ENCODE peak calls at places on chromosomes 7 and 10, in ten cellular contexts. N, F, T, O, V, P, A, S, J and B are unnamed samples.

GRCh38 chr10:20955355-20955893 is 58.3 kb upstream of the NEBL start:
- DNase-seq in J (no peak), A (no peak), F (no peak), P (no peak), O (no peak), N (no peak), T (no peak), V (no peak), S (no peak), B (no peak)

GRCh38 chr10:128894641-128895040 is 572.4 kb upstream of the MGMT start:
- DNase-seq in N (no peak), A (no peak), S (no peak), T (no peak), P (no peak), F (no peak), J (no peak), V (no peak), O (no peak), B (no peak)

GRCh38 chr7:26686448-26686981 is 177.9 kb downstream of the SKAP2 start:
- DNase-seq in P (peak; percentile 21), F (no peak), J (peak; percentile 48), O (peak; percentile 64), S (no peak), A (no peak), V (peak; percentile 49), N (peak; percentile 60), T (peak; percentile 37), B (peak; percentile 73)

GRCh38 chr7:128881458-128882125 is 18.9 kb downstream of the ATP6V1F start:
- DNase-seq in A (no peak), P (no peak), O (no peak), F (no peak), T (no peak), V (peak; percentile 27), J (no peak), S (no peak), N (no peak), B (no peak)

GRCh38 chr7:155965010-155965409 is 152.7 kb upstream of the SHH start:
- DNase-seq in O (peak; percentile 46), J (no peak), S (peak; percentile 8), T (no peak), V (no peak), A (peak; percentile 21), F (no peak), N (no peak), P (peak; percentile 91), B (no peak)

GRCh38 chr10:35089641-35090161 is 440 bp downstream of the CUL2 start:
- DNase-seq in N (peak; percentile 46), J (no peak), O (peak; percentile 32), T (peak; percentile 38), S (no peak), A (no peak), P (no peak), F (no peak), V (no peak), B (no peak)

GRCh38 chr10:88525371-88526079 is 57.6 kb downstream of the RNLS start:
- DNase-seq in J (no peak), T (no peak), O (peak; percentile 81), S (no peak), P (peak; percentile 42), A (peak; percentile 75), F (peak; percentile 77), N (peak; percentile 50), V (no peak), B (peak; percentile 15)

GRCh38 chr10:31687545-31688482 is 240.8 kb downstream of the ARHGAP12 start:
- DNase-seq in V (no peak), P (no peak), J (no peak), O (no peak), F (no peak), N (peak; percentile 31), T (peak; percentile 13), S (no peak), A (no peak), B (no peak)

GRCh38 chr7:150442811-150443210 is 7.6 kb upstream of the GIMAP8 start:
- DNase-seq in N (no peak), A (no peak), O (no peak), P (no peak), T (no peak), F (no peak), J (no peak), S (no peak), V (no peak), B (no peak)

GRCh38 chr10:71092812-71093391 is 119.5 kb upstream of the UNC5B start:
- DNase-seq in T (no peak), P (no peak), V (no peak), A (peak; percentile 17), F (no peak), S (no peak), O (no peak), N (no peak), J (no peak), B (no peak)

GRCh38 chr7:106170651-106171050 is 58.5 kb upstream of the SYPL1 start:
- DNase-seq in A (no peak), V (no peak), S (no peak), P (no peak), J (no peak), O (no peak), F (no peak), N (no peak), T (no peak), B (no peak)

GRCh38 chr7:22651036-22651435 is 76.0 kb upstream of the IL6 start:
- DNase-seq in V (no peak), J (no peak), P (no peak), S (no peak), A (no peak), O (no peak), N (no peak), T (no peak), F (no peak), B (no peak)

GRCh38 chr10:45418417-45418858 is 44.4 kb downstream of the ALOX5 start:
- DNase-seq in F (no peak), P (no peak), S (no peak), V (no peak), T (no peak), O (no peak), J (no peak), A (no peak), N (no peak), B (no peak)

GRCh38 chr10:75606203-75606779 is 174.9 kb downstream of the LRMDA start:
- DNase-seq in O (no peak), V (no peak), J (no peak), T (no peak), S (no peak), N (no peak), P (no peak), A (no peak), F (no peak), B (no peak)

GRCh38 chr10:34015700-34016099 is 681.2 kb upstream of the NRP1 start:
- DNase-seq in A (no peak), F (no peak), N (peak; percentile 6), T (no peak), J (no peak), S (no peak), O (no peak), P (no peak), V (no peak), B (no peak)

GRCh38 chr7:51069411-51070083 is 247.1 kb downstream of the COBL start:
- DNase-seq in O (peak; percentile 57), P (no peak), F (no peak), J (no peak), S (no peak), A (no peak), N (peak; percentile 13), T (no peak), V (no peak), B (no peak)
- H3K27ac ChIP-seq in O (no peak overlapping the region), P (no peak overlapping the region), F (no peak overlapping the region), J (no peak overlapping the region), S (no peak overlapping the region), A (no peak overlapping the region), N (no peak overlapping the region), T (no peak overlapping the region), V (no peak overlapping the region), B (no peak overlapping the region)

GRCh38 chr10:122387572-122387971 is 13.1 kb downstream of the PLEKHA1 start:
- DNase-seq in T (no peak), V (no peak), S (no peak), N (no peak), P (no peak), J (no peak), O (no peak), F (no peak), A (no peak), B (peak; percentile 60)
- H3K4me1 ChIP-seq in T (peaks cover 22% of the 10 kb centered on the region), V (no peaks in the 10 kb centered on the region), S (peaks cover 15% of the 10 kb centered on the region), N (peaks cover 4% of the 10 kb centered on the region), P (no peaks in the 10 kb centered on the region), J (peaks cover 55% of the 10 kb centered on the region), O (no peaks in the 10 kb centered on the region), F (no peaks in the 10 kb centered on the region), A (peaks cover 25% of the 10 kb centered on the region), B (no peaks in the 10 kb centered on the region)

GRCh38 chr7:134847834-134848233 is 68.4 kb downstream of the CALD1 start:
- DNase-seq in T (no peak), J (no peak), S (no peak), N (no peak), O (no peak), A (no peak), V (no peak), P (no peak), F (no peak), B (no peak)

GRCh38 chr7:134842062-134842461 is 62.6 kb downstream of the CALD1 start:
- DNase-seq in F (no peak), T (no peak), J (no peak), O (no peak), V (no peak), A (no peak), N (no peak), S (no peak), P (no peak), B (no peak)

GRCh38 chr7:134845461-134845860 is 66.0 kb downstream of the CALD1 start:
- DNase-seq in N (no peak), J (no peak), P (peak; percentile 38), A (no peak), T (no peak), F (no peak), V (no peak), O (no peak), S (no peak), B (no peak)

GRCh38 chr7:134842901-134843300 is 63.5 kb downstream of the CALD1 start:
- DNase-seq in S (no peak), T (no peak), J (no peak), F (no peak), A (no peak), V (no peak), N (no peak), P (no peak), O (no peak), B (no peak)

DNA sequence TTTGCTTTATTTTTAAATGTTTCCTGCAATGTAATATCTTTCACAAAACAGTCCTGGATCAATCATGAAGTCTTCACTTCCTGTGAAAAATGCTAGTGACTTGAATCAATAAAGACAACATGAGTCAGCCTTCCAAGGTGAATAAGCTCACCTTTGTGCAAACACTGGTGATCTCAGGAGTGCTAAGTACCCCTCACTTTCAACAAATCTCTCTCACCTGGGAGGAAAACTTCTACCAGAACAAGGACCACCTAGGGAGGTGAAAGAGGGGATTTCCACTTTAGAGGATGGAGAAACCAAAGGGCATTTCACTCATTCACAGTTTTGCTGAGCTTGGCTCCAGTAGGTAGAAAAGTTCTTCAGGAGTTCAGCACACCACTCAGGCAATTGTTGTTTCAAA is 64.8 kb downstream of the CALD1 start:
- DNase-seq in O (no peak), F (no peak), V (no peak), J (no peak), P (no peak), T (no peak), N (no peak), A (no peak), S (no peak), B (no peak)
- H3K27ac ChIP-seq in O (peak overlapping the region; percentile 28), F (no peak overlapping the region), V (no peak overlapping the region), J (no peak overlapping the region), P (no peak overlapping the region), T (no peak overlapping the region), N (peak overlapping the region; percentile 12), A (no peak overlapping the region), S (no peak overlapping the region), B (no peak overlapping the region)

GRCh38 chr7:148382585-148382984 is 208.0 kb upstream of the C7orf33 start:
- DNase-seq in F (no peak), A (no peak), V (peak; percentile 49), J (no peak), S (no peak), N (no peak), T (no peak), P (no peak), O (no peak), B (no peak)
- H3K4me1 ChIP-seq in F (no peaks in the 10 kb centered on the region), A (no peaks in the 10 kb centered on the region), V (no peaks in the 10 kb centered on the region), J (no peaks in the 10 kb centered on the region), S (no peaks in the 10 kb centered on the region), N (no peaks in the 10 kb centered on the region), T (no peaks in the 10 kb centered on the region), P (no peaks in the 10 kb centered on the region), O (no peaks in the 10 kb centered on the region), B (no peaks in the 10 kb centered on the region)